ENCODE peak calls at places on chromosomes 5 and 9, in four cellular contexts. One of them, this sample, is unnamed.

GRCh38 chr9:131473891-131474290 is 28.8 kb upstream of the POMT1 start:
- DNase-seq in K562: no peak
- DNase-seq in GM12878: no peak
- DNase-seq in HL-60: no peak
- DNase-seq in this sample: no peak

GRCh38 chr9:618478-618877 is 223.0 kb upstream of the DMRT1 start:
- DNase-seq in HL-60: no peak
- DNase-seq in GM12878: no peak
- DNase-seq in K562: no peak
- DNase-seq in this sample: no peak

GRCh38 chr5:112709416-112709815 is 28.3 kb upstream of the APC start:
- DNase-seq in HL-60: no peak
- DNase-seq in GM12878: no peak
- DNase-seq in K562: no peak
- DNase-seq in this sample: no peak

GRCh38 chr5:59728356-59728755 is 165.2 kb downstream of the PDE4D start:
- DNase-seq in HL-60: no peak
- DNase-seq in K562: no peak
- DNase-seq in GM12878: no peak
- DNase-seq in this sample: no peak

GRCh38 chr9:97529363-97530076 is 28.1 kb downstream of the TMOD1 start:
- DNase-seq in GM12878: peak; percentile 78
- DNase-seq in K562: peak; percentile 22
- DNase-seq in HL-60: no peak
- DNase-seq in this sample: peak; percentile 45

GRCh38 chr9:21528123-21528808 is 46.2 kb upstream of the IFNE start:
- DNase-seq in GM12878: no peak
- DNase-seq in K562: no peak
- DNase-seq in HL-60: no peak
- DNase-seq in this sample: no peak

GRCh38 chr9:10108815-10109214 is 504.0 kb downstream of the PTPRD start:
- DNase-seq in HL-60: no peak
- DNase-seq in GM12878: no peak
- DNase-seq in K562: no peak
- DNase-seq in this sample: no peak

GRCh38 chr9:92979657-92980056 is 32.3 kb downstream of the FGD3 start:
- DNase-seq in GM12878: no peak
- DNase-seq in K562: no peak
- DNase-seq in HL-60: no peak
- DNase-seq in this sample: no peak

GRCh38 chr5:74428275-74428674 is 212.3 kb downstream of the ENC1 start:
- DNase-seq in HL-60: no peak
- DNase-seq in K562: no peak
- DNase-seq in GM12878: no peak
- DNase-seq in this sample: no peak

GRCh38 chr9:9257999-9258398 is 1354.8 kb downstream of the PTPRD start:
- DNase-seq in HL-60: no peak
- DNase-seq in K562: no peak
- DNase-seq in GM12878: no peak
- DNase-seq in this sample: no peak

GRCh38 chr5:145666591-145666990 is 168.6 kb downstream of the PRELID2 start:
- DNase-seq in K562: no peak
- DNase-seq in GM12878: no peak
- DNase-seq in HL-60: no peak
- DNase-seq in this sample: no peak

GRCh38 chr5:114223866-114224265 is 138.0 kb upstream of the KCNN2 start:
- DNase-seq in GM12878: no peak
- DNase-seq in K562: no peak
- DNase-seq in HL-60: no peak
- DNase-seq in this sample: no peak

GRCh38 chr9:72790934-72791333 is 161.9 kb downstream of the ALDH1A1 start:
- DNase-seq in K562: no peak
- DNase-seq in GM12878: no peak
- DNase-seq in HL-60: no peak
- DNase-seq in this sample: no peak

GRCh38 chr5:77550416-77550815 is 58.3 kb upstream of the WDR41 start:
- DNase-seq in GM12878: no peak
- DNase-seq in K562: no peak
- DNase-seq in HL-60: no peak
- DNase-seq in this sample: no peak

GRCh38 chr5:111197523-111197922 is 26.7 kb upstream of the CAMK4 start:
- DNase-seq in GM12878: no peak
- DNase-seq in K562: no peak
- DNase-seq in HL-60: no peak
- DNase-seq in this sample: no peak

GRCh38 chr5:98307811-98308210 is 465.7 kb upstream of the RGMB start:
- DNase-seq in GM12878: no peak
- DNase-seq in HL-60: no peak
- DNase-seq in K562: no peak
- DNase-seq in this sample: no peak

GRCh38 chr9:33092634-33093033 is 16.2 kb upstream of the SMU1 start:
- DNase-seq in HL-60: no peak
- DNase-seq in K562: no peak
- DNase-seq in GM12878: no peak
- DNase-seq in this sample: no peak

GRCh38 chr5:115460476-115460875 is 84.1 kb downstream of the FEM1C start:
- DNase-seq in GM12878: peak; percentile 40
- DNase-seq in HL-60: no peak
- DNase-seq in K562: no peak
- DNase-seq in this sample: no peak

GRCh38 chr5:74357827-74358226 is 282.7 kb downstream of the ENC1 start:
- DNase-seq in GM12878: no peak
- DNase-seq in K562: no peak
- DNase-seq in HL-60: no peak
- DNase-seq in this sample: no peak

GRCh38 chr9:98117984-98118639 is 910 bp downstream of the TRIM14 start:
- DNase-seq in GM12878: no peak
- DNase-seq in HL-60: no peak
- DNase-seq in K562: peak; percentile 86
- DNase-seq in this sample: no peak

GRCh38 chr9:97980918-97981827 is 2.0 kb upstream of the ANP32B start:
- DNase-seq in K562: peak; percentile 32
- DNase-seq in HL-60: no peak
- DNase-seq in GM12878: no peak
- DNase-seq in this sample: no peak

GRCh38 chr5:6576861-6577501 is 55.9 kb downstream of the NSUN2 start:
- DNase-seq in HL-60: no peak
- DNase-seq in K562: peak; percentile 52
- DNase-seq in GM12878: peak; percentile 4
- DNase-seq in this sample: no peak

GRCh38 chr5:137733011-137733410 is 2.9 kb downstream of the KLHL3 start:
- DNase-seq in HL-60: no peak
- DNase-seq in K562: no peak
- DNase-seq in GM12878: no peak
- DNase-seq in this sample: no peak

GRCh38 chr9:124437086-124437485 is 13.2 kb upstream of the ADGRD2 start:
- DNase-seq in GM12878: no peak
- DNase-seq in HL-60: no peak
- DNase-seq in K562: no peak
- DNase-seq in this sample: no peak

GRCh38 chr5:55319481-55319880 is 11.7 kb downstream of the MTREX start:
- DNase-seq in K562: no peak
- DNase-seq in HL-60: no peak
- DNase-seq in GM12878: no peak
- DNase-seq in this sample: no peak

GRCh38 chr9:23830949-23831730 is 5.1 kb upstream of the ELAVL2 start:
- DNase-seq in GM12878: no peak
- DNase-seq in HL-60: no peak
- DNase-seq in K562: no peak
- DNase-seq in this sample: no peak

GRCh38 chr5:71810456-71811181 is 91.5 kb downstream of the CARTPT start:
- DNase-seq in HL-60: no peak
- DNase-seq in K562: no peak
- DNase-seq in GM12878: no peak
- DNase-seq in this sample: no peak

GRCh38 chr9:89505795-89506385 is 8.0 kb upstream of the SEMA4D start:
- DNase-seq in K562: no peak
- DNase-seq in HL-60: no peak
- DNase-seq in GM12878: no peak
- DNase-seq in this sample: no peak

GRCh38 chr5:67092447-67093023 is 104.1 kb downstream of the CD180 start:
- DNase-seq in HL-60: no peak
- DNase-seq in K562: no peak
- DNase-seq in GM12878: no peak
- DNase-seq in this sample: no peak

GRCh38 chr9:69498430-69498829 is 173.4 kb downstream of the ENTREP1 start:
- DNase-seq in GM12878: no peak
- DNase-seq in HL-60: no peak
- DNase-seq in K562: no peak
- DNase-seq in this sample: no peak

GRCh38 chr9:36145970-36146369 is 9.4 kb downstream of the GLIPR2 start:
- DNase-seq in HL-60: no peak
- DNase-seq in GM12878: no peak
- DNase-seq in K562: no peak
- DNase-seq in this sample: no peak

GRCh38 chr5:61366841-61367240 is 34.8 kb downstream of the ZSWIM6 start:
- DNase-seq in K562: no peak
- DNase-seq in HL-60: no peak
- DNase-seq in GM12878: no peak
- DNase-seq in this sample: no peak

GRCh38 chr5:139745800-139746690 is 49.6 kb upstream of the PSD2 start:
- DNase-seq in HL-60: no peak
- DNase-seq in GM12878: no peak
- DNase-seq in K562: peak; percentile 94
- DNase-seq in this sample: no peak

GRCh38 chr5:168353216-168353957 is 61.9 kb downstream of the WWC1 start:
- DNase-seq in HL-60: no peak
- DNase-seq in GM12878: no peak
- DNase-seq in K562: no peak
- DNase-seq in this sample: no peak

GRCh38 chr5:151015974-151016587 is 4.3 kb upstream of the GPX3 start:
- DNase-seq in HL-60: no peak
- DNase-seq in K562: peak; percentile 76
- DNase-seq in GM12878: no peak
- DNase-seq in this sample: no peak

GRCh38 chr9:4923580-4924544 is 61.2 kb upstream of the JAK2 start:
- DNase-seq in HL-60: no peak
- DNase-seq in GM12878: no peak
- DNase-seq in K562: peak; percentile 61
- DNase-seq in this sample: peak; percentile 30

GRCh38 chr5:22968386-22968785 is 115.2 kb upstream of the CDH12 start:
- DNase-seq in K562: no peak
- DNase-seq in GM12878: no peak
- DNase-seq in HL-60: no peak
- DNase-seq in this sample: no peak

GRCh38 chr5:109931049-109931448 is 241.3 kb downstream of the MAN2A1 start:
- DNase-seq in GM12878: no peak
- DNase-seq in HL-60: no peak
- DNase-seq in K562: no peak
- DNase-seq in this sample: no peak

GRCh38 chr5:179233909-179234562 is 111.2 kb downstream of the ADAMTS2 start:
- DNase-seq in GM12878: no peak
- DNase-seq in K562: no peak
- DNase-seq in HL-60: no peak
- DNase-seq in this sample: no peak

DNA sequence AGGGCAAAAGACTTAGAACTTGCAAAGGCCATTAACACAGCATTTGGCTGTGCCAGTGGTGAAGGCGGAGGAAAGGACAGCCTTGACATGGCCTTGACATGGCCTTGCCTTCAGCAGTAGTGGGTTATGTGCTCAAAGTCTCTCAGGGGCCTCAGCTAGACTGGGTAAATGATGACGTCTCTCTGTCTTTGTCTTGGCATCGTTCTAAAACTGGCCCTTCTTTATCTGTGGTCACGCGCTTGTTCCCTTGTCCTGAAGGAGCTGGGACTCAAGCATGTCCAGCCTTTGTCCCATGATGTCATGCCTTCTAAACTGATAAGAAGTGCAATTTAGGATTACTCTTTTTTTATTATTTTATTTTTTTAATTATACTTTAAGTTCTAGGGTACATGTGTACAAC is 88.7 kb upstream of the ATP10B start:
- DNase-seq in HL-60: no peak
- DNase-seq in GM12878: no peak
- DNase-seq in K562: no peak
- DNase-seq in this sample: no peak
- TF ChIP-seq SPI1 in HL-60: no peak
- TF ChIP-seq SPI1 in GM12878: no peak
- TF ChIP-seq SPI1 in K562: no peak
- TF ChIP-seq SPI1 in this sample: no peak

DNA sequence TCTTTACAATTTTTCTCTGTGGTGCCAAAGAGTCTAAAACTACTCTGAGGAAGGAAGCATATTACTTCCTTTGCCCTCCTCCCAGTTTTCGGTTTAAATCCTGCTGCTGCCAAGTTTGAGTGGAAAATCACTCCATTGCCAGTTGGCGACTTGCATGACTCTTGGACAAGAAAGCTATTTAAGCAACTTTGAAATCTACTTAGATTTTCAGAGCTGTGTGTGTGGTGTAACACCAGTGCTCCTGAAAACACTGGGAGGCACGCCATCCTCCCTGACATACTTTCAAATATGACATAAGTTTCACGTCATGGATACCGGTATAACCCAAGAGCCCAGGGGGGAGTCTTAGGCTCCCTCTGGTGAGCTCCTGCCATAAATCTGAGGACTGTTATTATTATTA is 83.5 kb upstream of the RIOK2 start:
- DNase-seq in HL-60: no peak
- DNase-seq in GM12878: no peak
- DNase-seq in K562: no peak
- DNase-seq in this sample: no peak
- TF ChIP-seq SPI1 in HL-60: no peak
- TF ChIP-seq SPI1 in GM12878: no peak
- TF ChIP-seq SPI1 in K562: no peak
- TF ChIP-seq SPI1 in this sample: no peak

GRCh38 chr5:174937201-174938130 is 213.1 kb downstream of the MSX2 start:
- DNase-seq in K562: no peak
- DNase-seq in GM12878: no peak
- DNase-seq in HL-60: no peak
- DNase-seq in this sample: no peak

DNA sequence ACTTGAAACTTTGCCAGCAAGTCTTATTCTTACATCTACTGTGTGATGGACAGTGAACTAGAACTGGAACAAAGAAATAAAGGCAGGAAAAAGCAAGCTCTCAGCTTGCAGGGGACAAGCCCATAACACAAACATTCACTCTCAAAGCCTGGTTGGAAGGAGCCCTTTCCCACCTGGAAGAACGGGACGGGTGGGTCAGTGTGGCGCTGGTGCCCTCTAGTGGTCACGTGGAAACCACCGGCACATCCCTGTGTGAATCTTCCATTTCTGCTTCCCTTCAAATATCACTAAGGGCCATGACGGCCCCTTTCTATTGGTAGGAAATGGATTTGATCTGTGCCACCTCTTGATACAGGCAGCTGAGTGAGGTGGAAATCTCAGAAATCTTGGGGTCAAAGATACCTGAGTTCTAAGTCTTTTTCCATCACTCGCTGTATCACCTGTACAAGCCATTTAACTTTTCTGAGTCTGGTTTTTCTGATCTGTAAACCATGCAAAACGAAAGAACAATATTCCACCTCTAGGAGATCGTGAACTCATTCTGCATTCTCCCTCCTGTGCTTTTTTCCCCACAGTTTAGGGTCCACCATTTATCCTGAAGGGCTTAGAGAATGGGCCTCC is 211.6 kb downstream of the MSX2 start:
- DNase-seq in GM12878: no peak
- DNase-seq in HL-60: peak; percentile 2
- DNase-seq in K562: peak; percentile 62
- DNase-seq in this sample: peak; percentile 39
- TF ChIP-seq SPI1 in GM12878: no peak
- TF ChIP-seq SPI1 in HL-60: no peak
- TF ChIP-seq SPI1 in K562: no peak
- TF ChIP-seq SPI1 in this sample: no peak

GRCh38 chr9:137804908-137805356 is 72.7 kb upstream of the CACNA1B start:
- DNase-seq in GM12878: peak; percentile 16
- DNase-seq in K562: no peak
- DNase-seq in HL-60: no peak
- DNase-seq in this sample: no peak
- TF ChIP-seq SPI1 in GM12878: no peak
- TF ChIP-seq SPI1 in K562: no peak
- TF ChIP-seq SPI1 in HL-60: no peak
- TF ChIP-seq SPI1 in this sample: no peak